ENCODE peak calls at places on chromosomes 2 and 18, in eight cellular contexts. I, W, J, B, L, D, X and U are unnamed samples.

GRCh38 chr2:241130316-241130715 is 19.0 kb downstream of the PASK start:
- DNase-seq in I (no peak), W (no peak), J (no peak), B (no peak), L (no peak), D (peak; percentile 65), X (no peak), U (no peak)

GRCh38 chr2:164514491-164514890 is 106.8 kb downstream of the GRB14 start:
- DNase-seq in I (peak; percentile 74), W (no peak), J (no peak), B (no peak), L (no peak), D (no peak), X (no peak), U (peak; percentile 86)

GRCh38 chr18:61854578-61854977 is 38.2 kb downstream of the RNF152 start:
- DNase-seq in I (no peak), W (no peak), J (no peak), B (peak; percentile 62), L (no peak), D (no peak), X (no peak), U (peak; percentile 12)

GRCh38 chr2:185757356-185757755 is 18.8 kb downstream of the FSIP2 start:
- DNase-seq in I (no peak), W (no peak), J (no peak), B (peak; percentile 46), L (no peak), D (no peak), X (no peak), U (peak; percentile 37)

GRCh38 chr2:174697267-174697666 is 67.0 kb downstream of the CHRNA1 start:
- DNase-seq in I (peak; percentile 67), W (peak; percentile 49), J (peak; percentile 66), B (peak; percentile 56), L (peak; percentile 63), D (no peak), X (peak; percentile 66), U (no peak)

GRCh38 chr2:172340394-172340793 is 87.0 kb upstream of the ITGA6 start:
- DNase-seq in I (no peak), W (no peak), J (no peak), B (peak; percentile 9), L (no peak), D (no peak), X (no peak), U (no peak)

GRCh38 chr2:241666627-241667400 is 19.8 kb downstream of the DTYMK start:
- DNase-seq in I (no peak), W (no peak), J (no peak), B (no peak), L (no peak), D (peak; percentile 64), X (no peak), U (no peak)

GRCh38 chr2:27992787-27993747 is 102.5 kb downstream of the BABAM2 start:
- DNase-seq in I (peak; percentile 81), W (no peak), J (no peak), B (peak; percentile 34), L (no peak), D (no peak), X (no peak), U (no peak)

GRCh38 chr2:118145806-118146205 is 57.5 kb downstream of the INSIG2 start:
- DNase-seq in I (no peak), W (no peak), J (no peak), B (no peak), L (no peak), D (no peak), X (no peak), U (no peak)

GRCh38 chr2:173574713-173575112 is 220.0 kb downstream of the CDCA7 start:
- DNase-seq in I (peak; percentile 50), W (no peak), J (no peak), B (peak; percentile 58), L (no peak), D (no peak), X (no peak), U (no peak)

DNA sequence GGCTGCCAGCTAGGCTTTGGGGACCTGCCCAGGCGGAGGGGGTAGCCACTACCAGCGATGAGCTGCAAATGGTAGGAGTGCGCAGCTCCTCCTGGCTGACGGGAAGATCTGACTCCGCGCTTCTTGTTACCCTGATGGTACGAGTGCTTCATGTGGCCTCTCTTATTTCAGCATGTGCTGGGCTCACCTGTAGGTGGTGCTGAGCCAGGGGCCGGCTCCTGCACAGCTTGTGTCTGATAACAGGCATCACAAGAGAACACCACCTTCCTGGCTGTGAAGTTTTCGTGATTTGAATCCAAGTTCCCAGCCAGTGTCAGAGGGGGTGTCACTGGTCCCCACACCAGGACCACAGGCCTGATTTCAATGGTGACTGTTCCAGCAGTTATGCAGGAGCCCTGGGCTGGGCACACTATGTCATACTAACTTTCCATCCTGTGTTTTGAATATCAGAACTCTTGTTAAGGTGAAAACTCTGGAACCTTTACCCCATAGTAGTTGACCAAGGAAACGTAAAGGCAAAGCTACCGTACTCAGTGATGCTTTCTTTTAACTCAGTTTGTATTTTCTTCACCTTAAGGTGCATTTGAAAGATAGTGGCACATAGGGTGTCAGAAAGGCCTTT is 28.0 kb downstream of the APCDD1 start:
- DNase-seq in I (no peak), W (no peak), J (no peak), B (no peak), L (no peak), D (no peak), X (no peak), U (no peak)
- H3K27ac ChIP-seq in I (no peak overlapping the region), W (peak overlapping the region; percentile 29), J (peak overlapping the region; percentile 74), B (no peak overlapping the region), L (no peak overlapping the region), D (no peak overlapping the region), X (peak overlapping the region; percentile 46), U (no peak overlapping the region)

DNA sequence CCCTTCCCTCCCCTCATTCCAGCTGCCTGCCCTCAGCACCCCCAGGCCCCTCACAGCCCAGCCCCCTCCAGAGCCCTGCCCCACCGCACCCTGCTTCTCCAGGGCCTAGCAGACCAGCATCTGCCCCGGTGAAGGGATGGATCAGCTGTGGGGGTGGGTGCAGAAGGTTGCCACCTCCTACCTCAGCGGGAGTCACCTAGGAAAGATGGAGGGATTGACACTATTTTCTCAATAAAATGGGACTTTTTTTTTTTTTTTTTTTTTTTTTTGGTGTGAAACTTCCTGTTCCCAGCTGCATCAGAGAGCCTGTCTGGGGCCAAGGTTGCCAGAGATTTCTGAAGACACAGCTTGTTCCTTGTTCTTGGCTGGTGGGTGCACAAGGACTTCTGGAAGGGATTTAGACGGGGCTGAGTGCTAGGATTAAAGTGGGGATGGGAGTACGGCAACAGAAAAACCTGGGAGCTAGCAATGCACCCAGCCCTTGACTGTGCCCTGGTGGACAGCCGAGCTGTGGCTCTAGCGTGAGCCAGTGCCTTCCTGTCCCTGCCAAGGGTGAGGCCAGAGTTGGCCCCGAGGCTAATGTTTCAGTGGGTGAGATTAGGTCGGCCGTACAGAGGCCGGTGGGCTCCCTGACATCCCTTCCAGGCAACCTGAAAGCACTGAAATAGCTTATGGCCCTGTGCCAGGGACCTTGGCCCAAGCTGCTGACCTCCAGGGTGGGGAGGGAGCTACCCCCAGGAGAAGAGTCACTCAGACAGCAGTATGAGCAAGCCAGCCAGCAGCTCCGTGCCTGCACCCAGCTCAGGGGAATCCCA is 4.5 kb downstream of the B3GNT7 start:
- DNase-seq in I (no peak), W (no peak), J (no peak), B (peak; percentile 19), L (peak; percentile 78), D (no peak), X (no peak), U (no peak)
- H3K27ac ChIP-seq in I (no peak overlapping the region), W (peak overlapping the region; percentile 4), J (no peak overlapping the region), B (no peak overlapping the region), L (peak overlapping the region; percentile 91), D (no peak overlapping the region), X (peak overlapping the region; percentile 60), U (no peak overlapping the region)

GRCh38 chr2:190202604-190203003 is 117.0 kb downstream of the HIBCH start:
- DNase-seq in I (peak; percentile 4), W (no peak), J (no peak), B (no peak), L (no peak), D (no peak), X (no peak), U (peak; percentile 12)
- H3K27ac ChIP-seq in I (no peak overlapping the region), W (no peak overlapping the region), J (no peak overlapping the region), B (no peak overlapping the region), L (no peak overlapping the region), D (no peak overlapping the region), X (no peak overlapping the region), U (no peak overlapping the region)

DNA sequence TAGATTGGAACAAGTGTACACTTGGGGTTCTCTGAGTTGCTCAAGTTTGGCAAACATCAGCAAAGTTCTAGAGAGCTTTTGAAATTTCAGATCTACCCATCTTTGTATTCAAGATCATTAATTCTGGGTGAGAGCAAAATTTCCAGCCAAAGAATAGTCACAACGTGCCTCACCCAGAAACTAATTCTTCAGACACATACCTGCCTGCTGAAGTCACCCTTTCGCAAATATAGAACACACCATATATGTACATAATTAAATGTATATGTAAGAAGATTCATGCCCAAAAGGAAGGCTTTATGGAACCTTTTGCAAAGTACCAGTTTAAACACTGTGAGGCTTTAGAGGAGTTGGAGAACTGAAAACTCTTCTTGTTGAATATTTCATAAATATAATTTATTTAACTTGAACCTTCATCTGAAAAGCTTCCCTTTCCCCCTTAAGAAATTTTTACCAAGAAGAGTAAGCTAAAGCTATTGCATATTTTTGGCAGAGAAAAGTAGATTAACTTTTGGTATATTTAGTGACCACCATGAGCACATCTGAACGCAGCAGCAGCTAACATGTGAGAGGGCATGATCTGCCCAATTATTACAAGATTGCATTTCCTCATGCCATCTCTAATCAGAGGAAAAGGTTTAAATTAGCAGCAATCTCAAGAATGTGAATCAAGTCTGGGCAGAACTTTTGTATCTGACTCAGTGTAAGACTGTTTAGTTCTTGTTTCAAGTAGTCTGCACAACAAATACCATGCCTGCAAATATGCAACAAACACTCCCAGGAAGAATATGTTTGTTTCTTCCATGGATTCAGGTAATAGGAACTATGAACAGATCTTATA is 8.2 kb downstream of the RND3 start:
- DNase-seq in I (peak; percentile 36), W (no peak), J (no peak), B (peak; percentile 58), L (no peak), D (no peak), X (no peak), U (no peak)
- H3K27ac ChIP-seq in I (no peak overlapping the region), W (no peak overlapping the region), J (no peak overlapping the region), B (peak overlapping the region; percentile 5), L (no peak overlapping the region), D (no peak overlapping the region), X (no peak overlapping the region), U (peak overlapping the region; percentile 98)

DNA sequence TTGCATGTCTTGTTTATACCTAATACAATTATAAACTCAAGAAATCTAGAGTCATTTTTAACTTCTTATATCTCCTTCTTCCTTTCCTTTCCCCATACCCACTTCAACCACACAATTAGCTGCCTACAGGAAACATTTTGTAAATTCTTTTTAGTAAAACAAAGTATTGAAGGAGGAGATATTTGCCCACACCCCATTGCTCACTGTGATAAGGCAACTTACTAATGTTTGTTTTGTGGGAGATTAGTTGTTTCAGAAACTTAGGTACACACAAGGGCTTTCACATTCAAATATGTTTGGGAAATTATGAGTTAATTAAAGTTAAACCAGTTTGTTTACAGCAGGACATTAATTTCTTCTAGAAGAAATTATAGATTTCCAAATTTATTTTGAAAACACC is 62.6 kb upstream of the RAB27B start:
- DNase-seq in I (no peak), W (no peak), J (no peak), B (no peak), L (no peak), D (no peak), X (no peak), U (no peak)
- H3K27ac ChIP-seq in I (no peak overlapping the region), W (no peak overlapping the region), J (no peak overlapping the region), B (no peak overlapping the region), L (peak overlapping the region; percentile 74), D (no peak overlapping the region), X (no peak overlapping the region), U (peak overlapping the region; percentile 40)

GRCh38 chr2:8932702-8933101 is 70.8 kb downstream of the MBOAT2 start:
- DNase-seq in I (no peak), W (no peak), J (no peak), B (no peak), L (no peak), D (no peak), X (no peak), U (no peak)
- H3K27ac ChIP-seq in I (no peak overlapping the region), W (no peak overlapping the region), J (no peak overlapping the region), B (no peak overlapping the region), L (no peak overlapping the region), D (no peak overlapping the region), X (no peak overlapping the region), U (no peak overlapping the region)